ENCODE peak calls at places on chromosome 13, in five cellular contexts. V, Z, K, M and T are unnamed samples.
A peak's percentile ranks its signal among the peaks of the same experiment; 100 is the strongest.

GRCh38 chr13:49859568-49859967 is 67.1 kb upstream of the KPNA3 start:
- DNase-seq in V (no peak), Z (no peak), K (no peak), M (no peak), T (no peak)

GRCh38 chr13:79382545-79383275 is 23.3 kb downstream of the RBM26 start:
- DNase-seq in V (no peak), Z (no peak), K (no peak), M (no peak), T (no peak)

GRCh38 chr13:65940720-65941119 is 1289.4 kb downstream of the PCDH9 start:
- DNase-seq in V (no peak), Z (no peak), K (no peak), M (no peak), T (no peak)

GRCh38 chr13:44075113-44075512 is 195.4 kb downstream of the LACC1 start:
- DNase-seq in V (no peak), Z (peak; percentile 40), K (no peak), M (no peak), T (no peak)

GRCh38 chr13:30082391-30082790 is 225.0 kb downstream of the KATNAL1 start:
- DNase-seq in V (no peak), Z (no peak), K (no peak), M (no peak), T (no peak)

GRCh38 chr13:104491951-104492350 is 1425.7 kb upstream of the SLC10A2 start:
- DNase-seq in V (no peak), Z (no peak), K (no peak), M (no peak), T (no peak)

GRCh38 chr13:107104631-107105030 is 536.7 kb upstream of the ARGLU1 start:
- DNase-seq in V (no peak), Z (no peak), K (no peak), M (no peak), T (no peak)

GRCh38 chr13:113635048-113635420 is 23.0 kb downstream of the ATP4B start:
- DNase-seq in V (peak; percentile 22), Z (no peak), K (no peak), M (no peak), T (no peak)

GRCh38 chr13:35213911-35214310 is 262.6 kb downstream of the MAB21L1 start:
- DNase-seq in V (no peak), Z (no peak), K (no peak), M (no peak), T (no peak)

GRCh38 chr13:23966221-23966690 is 69.0 kb upstream of the C1QTNF9B start:
- DNase-seq in V (no peak), Z (no peak), K (no peak), M (no peak), T (no peak)

GRCh38 chr13:96198038-96198437 is 108.1 kb downstream of the HS6ST3 start:
- DNase-seq in V (no peak), Z (no peak), K (no peak), M (no peak), T (no peak)

GRCh38 chr13:103033999-103034398 is 32.2 kb downstream of the SLC10A2 start:
- DNase-seq in V (no peak), Z (no peak), K (no peak), M (no peak), T (no peak)

GRCh38 chr13:37540228-37540627 is 58.3 kb downstream of the POSTN start:
- DNase-seq in V (no peak), Z (no peak), K (no peak), M (no peak), T (no peak)

GRCh38 chr13:48486362-48486761 is 46.5 kb downstream of the RCBTB2 start:
- DNase-seq in V (no peak), Z (no peak), K (no peak), M (no peak), T (no peak)

GRCh38 chr13:79491715-79492114 is 10.8 kb downstream of the NDFIP2 start:
- DNase-seq in V (no peak), Z (no peak), K (no peak), M (no peak), T (no peak)

GRCh38 chr13:77698211-77699058 is 948 bp downstream of the SLAIN1 start:
- DNase-seq in V (no peak), Z (peak; percentile 25), K (peak; percentile 46), M (no peak), T (peak; percentile 23)

GRCh38 chr13:30880756-30881155 is 25.3 kb upstream of the MEDAG start:
- DNase-seq in V (no peak), Z (no peak), K (no peak), M (no peak), T (no peak)

GRCh38 chr13:23753523-23753922 is 135.7 kb downstream of the MIPEP start:
- DNase-seq in V (no peak), Z (peak; percentile 47), K (no peak), M (no peak), T (no peak)

GRCh38 chr13:113638806-113639205 is 19.2 kb downstream of the ATP4B start:
- DNase-seq in V (peak; percentile 20), Z (no peak), K (no peak), M (no peak), T (no peak)

GRCh38 chr13:43561081-43561480 is 225.7 kb downstream of the ENOX1 start:
- DNase-seq in V (no peak), Z (no peak), K (no peak), M (no peak), T (no peak)

GRCh38 chr13:92967923-92968322 is 258.7 kb upstream of the GPC6 start:
- DNase-seq in V (no peak), Z (no peak), K (no peak), M (no peak), T (no peak)

GRCh38 chr13:31145417-31145816 is 16.3 kb downstream of the HSPH1 start:
- DNase-seq in V (no peak), Z (no peak), K (no peak), M (no peak), T (no peak)

GRCh38 chr13:26229080-26229615 is 7.0 kb upstream of the RNF6 start:
- DNase-seq in V (no peak), Z (no peak), K (no peak), M (no peak), T (no peak)

GRCh38 chr13:97257800-97258799 is 36.0 kb downstream of the MBNL2 start:
- DNase-seq in V (peak; percentile 89), Z (no peak), K (no peak), M (peak; percentile 48), T (no peak)
- TF ChIP-seq POLR2AphosphoS5 in V (no peak), Z (peak; percentile 6), K (no peak), M (no peak), T (no peak)

DNA sequence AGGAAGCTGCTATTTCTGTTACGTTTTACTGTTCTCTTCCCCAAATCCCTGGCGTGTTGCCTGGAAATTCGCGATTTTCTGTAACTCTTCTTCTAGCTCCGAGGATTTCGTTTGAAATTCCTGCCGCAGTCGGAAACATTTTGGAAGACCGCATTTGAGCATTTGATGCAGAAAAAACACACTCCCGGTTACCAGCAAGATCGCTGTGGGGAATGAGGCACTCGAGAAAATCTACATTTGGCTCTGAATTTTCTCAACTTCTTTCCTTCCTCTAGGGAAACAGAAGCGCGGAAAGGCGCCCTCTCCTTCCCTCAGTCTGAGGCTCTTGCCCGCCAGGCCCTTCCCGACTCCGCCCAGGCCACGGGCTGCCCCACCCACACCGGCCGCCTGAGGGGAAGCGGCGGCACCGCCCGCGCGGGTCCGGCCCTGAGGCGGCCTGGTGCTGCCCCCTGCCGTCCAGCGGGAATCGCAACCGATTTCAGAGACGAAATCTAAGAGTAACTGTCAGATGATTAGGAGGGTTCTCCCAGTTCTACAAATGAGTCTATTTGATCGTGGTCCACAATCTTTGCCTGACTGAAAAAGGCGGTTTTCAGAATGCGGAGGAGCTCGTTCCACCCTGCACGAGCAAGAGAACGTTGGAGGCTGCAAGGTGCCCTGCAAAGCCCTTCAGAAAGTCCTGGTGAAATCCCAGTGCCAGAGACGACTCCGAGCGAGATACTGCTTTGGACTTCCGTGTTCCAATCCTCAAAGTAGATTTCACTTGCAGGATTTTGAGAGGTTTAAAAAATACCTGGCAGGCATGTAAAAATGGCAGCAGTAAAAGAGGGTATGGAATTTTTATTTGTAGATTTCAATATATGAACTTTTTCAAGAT is 18.4 kb upstream of the TUBGCP3 start:
- DNase-seq in V (peak; percentile 94), Z (peak; percentile 89), K (peak; percentile 95), M (peak; percentile 73), T (peak; percentile 90)
- TF ChIP-seq POLR2AphosphoS5 in V (no peak), Z (peak; percentile 66), K (peak; percentile 35), M (peak; percentile 14), T (no peak)

DNA sequence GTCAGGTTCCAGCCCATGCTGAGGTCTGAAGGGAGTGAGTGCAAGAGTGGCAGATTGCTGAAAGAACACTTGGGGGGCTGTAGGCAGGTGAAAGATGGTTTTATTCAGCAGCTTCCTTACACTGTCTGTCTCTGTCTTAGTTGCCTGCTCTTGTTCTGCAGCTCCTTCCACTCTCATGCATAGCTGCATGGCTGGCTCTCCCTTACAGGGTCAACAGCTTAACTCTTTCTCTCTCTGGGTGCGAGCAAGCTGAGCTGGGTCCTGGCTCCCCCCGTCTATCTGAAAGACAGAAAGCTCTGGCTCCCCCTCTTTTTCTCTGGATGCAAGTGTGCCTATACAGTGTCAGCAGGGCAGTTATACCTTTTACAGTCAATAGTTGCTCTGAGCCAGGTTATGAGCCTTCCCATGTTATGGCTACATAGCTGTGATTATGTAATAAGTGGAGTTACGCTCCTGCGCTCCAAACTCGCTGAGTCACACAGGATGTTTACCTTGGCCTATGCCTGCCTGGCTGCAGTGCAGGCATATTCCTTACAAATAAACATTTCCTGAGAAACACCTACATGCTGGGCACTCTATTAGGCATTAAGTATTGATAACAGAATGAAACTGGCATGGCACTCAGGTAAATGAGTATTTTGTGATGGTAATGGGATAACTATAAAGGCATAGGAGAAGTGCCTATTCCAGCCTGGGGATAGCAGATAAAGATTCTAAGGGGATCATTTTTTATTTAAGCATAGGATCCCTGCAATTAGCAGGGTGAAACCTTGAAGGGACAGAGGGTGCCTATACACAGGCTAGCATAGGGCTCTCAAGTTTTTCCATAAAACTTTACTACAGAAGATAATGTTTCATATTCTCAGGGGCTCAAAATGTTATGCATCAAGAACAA is 826.9 kb upstream of the PCDH9 start:
- DNase-seq in V (no peak), Z (no peak), K (no peak), M (no peak), T (no peak)
- TF ChIP-seq POLR2AphosphoS5 in V (no peak), Z (peak; percentile 26), K (no peak), M (no peak), T (no peak)

DNA sequence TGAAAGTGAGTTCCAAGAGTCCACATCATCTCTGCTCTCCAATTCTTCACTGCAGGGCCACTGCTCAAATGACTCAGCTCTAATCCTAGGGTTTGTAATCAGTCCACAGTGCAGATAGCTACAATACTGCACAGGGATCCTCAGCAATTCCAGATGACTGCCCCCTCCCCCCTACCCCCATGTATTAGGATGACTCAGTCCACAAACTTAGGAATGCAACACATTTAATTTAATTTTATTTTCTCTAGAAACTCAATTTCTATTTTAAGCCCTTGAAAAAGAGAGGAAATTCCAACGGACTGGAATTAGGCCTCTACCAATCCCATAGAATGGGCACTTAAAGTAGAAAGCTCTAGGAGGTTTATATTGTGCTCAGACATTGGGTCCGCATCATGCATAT is 173.8 kb upstream of the SOX21 start:
- DNase-seq in V (no peak), Z (no peak), K (no peak), M (no peak), T (no peak)
- TF ChIP-seq POLR2AphosphoS5 in V (no peak), Z (no peak), K (no peak), M (no peak), T (no peak)

DNA sequence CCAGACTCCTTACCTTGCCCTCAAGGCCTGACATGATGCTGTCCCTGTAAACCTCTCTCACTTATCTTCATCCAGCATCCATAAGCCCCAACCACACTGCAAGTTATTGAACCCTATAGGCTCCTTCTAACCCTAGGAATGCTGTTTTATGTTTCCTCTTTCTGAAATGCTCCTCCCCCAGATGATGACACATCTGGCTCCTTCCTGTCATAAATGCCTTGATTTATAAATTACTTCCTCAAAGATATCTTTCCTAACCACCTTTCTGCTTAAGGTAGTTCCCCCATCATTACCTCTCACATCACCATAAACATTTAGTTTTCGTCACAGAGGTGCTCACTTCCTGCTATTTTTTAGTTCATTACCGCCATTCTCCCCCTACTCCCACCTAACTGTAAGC is 12.3 kb downstream of the RUBCNL start:
- DNase-seq in V (no peak), Z (no peak), K (no peak), M (no peak), T (no peak)
- TF ChIP-seq POLR2AphosphoS5 in V (no peak), Z (no peak), K (no peak), M (no peak), T (no peak)